ENCODE peak calls at places on chromosomes 11 and 22, in seven cellular contexts. A is stimulated activated CD8-positive, alpha-beta memory T cell treated with anti-CD3 and anti-CD28 coated beads, Interleukin-15, amount 100 ng/mL, for 24 hours; G is activated naive CD4-positive, alpha-beta T cell treated with anti-CD3 and anti-CD28 coated beads, Interleukin-2, amount 10 ng/mL, durations not matched to agents 7 days and 5 days; O is fibroblast of the aortic adventitia; T is AG10803; B is DMS153; Z is GM19239. H is an unnamed sample.
A peak's percentile ranks its signal among the peaks of the same experiment; 100 is the strongest.

GRCh38 chr22:19361501-19362103 is 69.9 kb downstream of the HIRA start:
- DNase-seq in A (no peak), G (no peak), O (no peak), T (no peak), B (no peak), Z (peak; percentile 56), H (peak; percentile 35)

GRCh38 chr22:37260939-37261338 is 16.9 kb upstream of the RAC2 start:
- DNase-seq in A (no peak), G (peak; percentile 74), O (peak; percentile 55), T (peak; percentile 49), B (no peak), Z (no peak), H (peak; percentile 73)

GRCh38 chr11:70536051-70536877 is 137.9 kb downstream of the CTTN start:
- DNase-seq in A (no peak), G (peak; percentile 12), O (no peak), T (no peak), B (no peak), Z (no peak), H (no peak)

GRCh38 chr11:2515401-2516275 is 70.8 kb downstream of the KCNQ1 start:
- DNase-seq in A (no peak), G (no peak), O (no peak), T (no peak), B (no peak), Z (no peak), H (peak; percentile 14)

GRCh38 chr11:14653090-14653489 is 9.5 kb downstream of the PDE3B start:
- DNase-seq in A (no peak), G (no peak), O (no peak), T (no peak), B (no peak), Z (no peak), H (no peak)

GRCh38 chr22:20211997-20212753 is 55.9 kb downstream of the RTN4R start:
- DNase-seq in A (no peak), G (no peak), O (no peak), T (no peak), B (peak; percentile 78), Z (no peak), H (peak; percentile 19)

GRCh38 chr22:45101828-45102227 is 61.9 kb upstream of the NUP50 start:
- DNase-seq in A (no peak), G (peak; percentile 59), O (peak; percentile 66), T (peak; percentile 80), B (peak; percentile 47), Z (peak; percentile 59), H (peak; percentile 70)

GRCh38 chr22:47228767-47229166 is 466.3 kb downstream of the TBC1D22A start:
- DNase-seq in A (no peak), G (no peak), O (no peak), T (no peak), B (no peak), Z (no peak), H (no peak)

GRCh38 chr22:35140879-35141745 is 75.2 kb downstream of the ISX start:
- DNase-seq in A (no peak), G (no peak), O (no peak), T (no peak), B (no peak), Z (no peak), H (no peak)

GRCh38 chr11:101346591-101346990 is 217.0 kb upstream of the PGR start:
- DNase-seq in A (no peak), G (no peak), O (no peak), T (peak; percentile 80), B (no peak), Z (no peak), H (no peak)

GRCh38 chr11:67631427-67631826 is 1.7 kb upstream of the NUDT8 start:
- DNase-seq in A (no peak), G (peak; percentile 22), O (no peak), T (no peak), B (no peak), Z (no peak), H (no peak)

GRCh38 chr11:26901162-26901561 is 92.8 kb upstream of the FIBIN start:
- DNase-seq in A (no peak), G (no peak), O (peak; percentile 65), T (peak; percentile 11), B (no peak), Z (no peak), H (no peak)

GRCh38 chr11:108606070-108606469 is 12.5 kb upstream of the EXPH5 start:
- DNase-seq in A (no peak), G (no peak), O (no peak), T (no peak), B (no peak), Z (no peak), H (no peak)

GRCh38 chr22:46171940-46172339 is 21.6 kb downstream of the PPARA start:
- DNase-seq in A (no peak), G (no peak), O (peak; percentile 50), T (peak; percentile 90), B (peak; percentile 75), Z (no peak), H (no peak)

GRCh38 chr22:39733191-39733590 is 160.4 kb downstream of the ENTHD1 start:
- DNase-seq in A (no peak), G (no peak), O (no peak), T (no peak), B (no peak), Z (no peak), H (no peak)

GRCh38 chr22:41668971-41669911 is 19.4 kb downstream of the SNU13 start:
- DNase-seq in A (no peak), G (no peak), O (peak; percentile 47), T (peak; percentile 94), B (no peak), Z (no peak), H (no peak)

GRCh38 chr11:66863428-66864125 is 6.7 kb downstream of the LRFN4 start:
- DNase-seq in A (no peak), G (no peak), O (no peak), T (no peak), B (no peak), Z (no peak), H (no peak)

GRCh38 chr22:19520007-19520406 is 4.2 kb downstream of the CLDN5 start:
- DNase-seq in A (no peak), G (no peak), O (no peak), T (no peak), B (no peak), Z (no peak), H (no peak)

H was measured in adrenal gland.